ENCODE peak calls at places on chromosomes 3 and 15, in ten cellular contexts. One of them, this sample, is unnamed.

GRCh38 chr3:113663324-113663750 is 33.1 kb downstream of the USF3 start:
- DNase-seq in body of pancreas: peak; percentile 22
- DNase-seq in iris pigment epithelial cell: no peak
- DNase-seq in activated CD8-positive, alpha-beta T cell treated with anti-CD3 and anti-CD28 coated beads, Interleukin-2, amount 10 ng/mL, durations not matched to agents 7 days and 5 days: no peak
- DNase-seq in globus pallidus: no peak
- DNase-seq in stomach: no peak
- DNase-seq in epithelial cell of esophagus: no peak
- DNase-seq in T-cell: no peak
- DNase-seq in CD4-positive, CD25-positive, alpha-beta regulatory T cell: no peak
- DNase-seq in COR-L47: no peak
- DNase-seq in this sample: no peak

GRCh38 chr15:85673326-85673725 is 121.4 kb downstream of the KLHL25 start:
- DNase-seq in iris pigment epithelial cell: no peak
- DNase-seq in activated CD8-positive, alpha-beta T cell treated with anti-CD3 and anti-CD28 coated beads, Interleukin-2, amount 10 ng/mL, durations not matched to agents 7 days and 5 days: no peak
- DNase-seq in body of pancreas: no peak
- DNase-seq in COR-L47: no peak
- DNase-seq in CD4-positive, CD25-positive, alpha-beta regulatory T cell: no peak
- DNase-seq in stomach: no peak
- DNase-seq in T-cell: no peak
- DNase-seq in globus pallidus: no peak
- DNase-seq in epithelial cell of esophagus: no peak
- DNase-seq in this sample: no peak

GRCh38 chr3:30231277-30232141 is 374.9 kb upstream of the TGFBR2 start:
- DNase-seq in CD4-positive, CD25-positive, alpha-beta regulatory T cell: no peak
- DNase-seq in activated CD8-positive, alpha-beta T cell treated with anti-CD3 and anti-CD28 coated beads, Interleukin-2, amount 10 ng/mL, durations not matched to agents 7 days and 5 days: no peak
- DNase-seq in body of pancreas: no peak
- DNase-seq in iris pigment epithelial cell: peak; percentile 66
- DNase-seq in COR-L47: no peak
- DNase-seq in stomach: no peak
- DNase-seq in globus pallidus: peak; percentile 44
- DNase-seq in T-cell: no peak
- DNase-seq in epithelial cell of esophagus: no peak
- DNase-seq in this sample: no peak

GRCh38 chr15:77633913-77634265 is 1.2 kb upstream of the LINGO1 start:
- DNase-seq in body of pancreas: peak; percentile 25
- DNase-seq in activated CD8-positive, alpha-beta T cell treated with anti-CD3 and anti-CD28 coated beads, Interleukin-2, amount 10 ng/mL, durations not matched to agents 7 days and 5 days: no peak
- DNase-seq in stomach: no peak
- DNase-seq in globus pallidus: no peak
- DNase-seq in COR-L47: no peak
- DNase-seq in CD4-positive, CD25-positive, alpha-beta regulatory T cell: no peak
- DNase-seq in T-cell: no peak
- DNase-seq in epithelial cell of esophagus: no peak
- DNase-seq in iris pigment epithelial cell: no peak
- DNase-seq in this sample: no peak

GRCh38 chr15:98727115-98728040 is 79.0 kb downstream of the IGF1R start:
- DNase-seq in globus pallidus: peak; percentile 26
- DNase-seq in COR-L47: no peak
- DNase-seq in stomach: peak; percentile 92
- DNase-seq in T-cell: no peak
- DNase-seq in epithelial cell of esophagus: peak; percentile 95
- DNase-seq in CD4-positive, CD25-positive, alpha-beta regulatory T cell: no peak
- DNase-seq in activated CD8-positive, alpha-beta T cell treated with anti-CD3 and anti-CD28 coated beads, Interleukin-2, amount 10 ng/mL, durations not matched to agents 7 days and 5 days: no peak
- DNase-seq in iris pigment epithelial cell: peak; percentile 99
- DNase-seq in body of pancreas: peak; percentile 79
- DNase-seq in this sample: peak; percentile 92

GRCh38 chr3:183108002-183108449 is 8.7 kb upstream of the MCCC1 start:
- DNase-seq in COR-L47: no peak
- DNase-seq in CD4-positive, CD25-positive, alpha-beta regulatory T cell: no peak
- DNase-seq in globus pallidus: no peak
- DNase-seq in body of pancreas: no peak
- DNase-seq in stomach: no peak
- DNase-seq in iris pigment epithelial cell: peak; percentile 29
- DNase-seq in T-cell: no peak
- DNase-seq in epithelial cell of esophagus: peak; percentile 43
- DNase-seq in activated CD8-positive, alpha-beta T cell treated with anti-CD3 and anti-CD28 coated beads, Interleukin-2, amount 10 ng/mL, durations not matched to agents 7 days and 5 days: no peak
- DNase-seq in this sample: no peak

GRCh38 chr15:69200773-69201745 is 40.6 kb downstream of the GLCE start:
- DNase-seq in iris pigment epithelial cell: no peak
- DNase-seq in epithelial cell of esophagus: no peak
- DNase-seq in activated CD8-positive, alpha-beta T cell treated with anti-CD3 and anti-CD28 coated beads, Interleukin-2, amount 10 ng/mL, durations not matched to agents 7 days and 5 days: no peak
- DNase-seq in body of pancreas: no peak
- DNase-seq in stomach: no peak
- DNase-seq in globus pallidus: peak; percentile 50
- DNase-seq in COR-L47: no peak
- DNase-seq in T-cell: no peak
- DNase-seq in CD4-positive, CD25-positive, alpha-beta regulatory T cell: no peak
- DNase-seq in this sample: no peak

GRCh38 chr3:77726509-77726908 is 686.6 kb downstream of the ROBO2 start:
- DNase-seq in T-cell: no peak
- DNase-seq in globus pallidus: no peak
- DNase-seq in COR-L47: no peak
- DNase-seq in CD4-positive, CD25-positive, alpha-beta regulatory T cell: no peak
- DNase-seq in body of pancreas: no peak
- DNase-seq in activated CD8-positive, alpha-beta T cell treated with anti-CD3 and anti-CD28 coated beads, Interleukin-2, amount 10 ng/mL, durations not matched to agents 7 days and 5 days: no peak
- DNase-seq in stomach: no peak
- DNase-seq in iris pigment epithelial cell: no peak
- DNase-seq in epithelial cell of esophagus: no peak
- DNase-seq in this sample: no peak

GRCh38 chr15:97030251-97030650 is 699.8 kb downstream of the NR2F2 start:
- DNase-seq in epithelial cell of esophagus: no peak
- DNase-seq in globus pallidus: no peak
- DNase-seq in body of pancreas: no peak
- DNase-seq in COR-L47: no peak
- DNase-seq in activated CD8-positive, alpha-beta T cell treated with anti-CD3 and anti-CD28 coated beads, Interleukin-2, amount 10 ng/mL, durations not matched to agents 7 days and 5 days: no peak
- DNase-seq in stomach: no peak
- DNase-seq in T-cell: no peak
- DNase-seq in CD4-positive, CD25-positive, alpha-beta regulatory T cell: no peak
- DNase-seq in iris pigment epithelial cell: no peak
- DNase-seq in this sample: no peak

GRCh38 chr15:47331796-47332480 is 385.4 kb upstream of the SEMA6D start:
- DNase-seq in COR-L47: no peak
- DNase-seq in body of pancreas: no peak
- DNase-seq in T-cell: no peak
- DNase-seq in iris pigment epithelial cell: peak; percentile 73
- DNase-seq in activated CD8-positive, alpha-beta T cell treated with anti-CD3 and anti-CD28 coated beads, Interleukin-2, amount 10 ng/mL, durations not matched to agents 7 days and 5 days: no peak
- DNase-seq in stomach: no peak
- DNase-seq in CD4-positive, CD25-positive, alpha-beta regulatory T cell: no peak
- DNase-seq in epithelial cell of esophagus: peak; percentile 84
- DNase-seq in globus pallidus: no peak
- DNase-seq in this sample: no peak

GRCh38 chr3:192481638-192482037 is 245.7 kb downstream of the FGF12 start:
- DNase-seq in globus pallidus: no peak
- DNase-seq in activated CD8-positive, alpha-beta T cell treated with anti-CD3 and anti-CD28 coated beads, Interleukin-2, amount 10 ng/mL, durations not matched to agents 7 days and 5 days: no peak
- DNase-seq in COR-L47: no peak
- DNase-seq in epithelial cell of esophagus: peak; percentile 53
- DNase-seq in body of pancreas: no peak
- DNase-seq in iris pigment epithelial cell: peak; percentile 85
- DNase-seq in stomach: no peak
- DNase-seq in CD4-positive, CD25-positive, alpha-beta regulatory T cell: no peak
- DNase-seq in T-cell: no peak
- DNase-seq in this sample: no peak

GRCh38 chr3:152667267-152667666 is 167.7 kb upstream of the P2RY1 start:
- DNase-seq in globus pallidus: no peak
- DNase-seq in CD4-positive, CD25-positive, alpha-beta regulatory T cell: no peak
- DNase-seq in iris pigment epithelial cell: no peak
- DNase-seq in epithelial cell of esophagus: no peak
- DNase-seq in T-cell: no peak
- DNase-seq in stomach: no peak
- DNase-seq in activated CD8-positive, alpha-beta T cell treated with anti-CD3 and anti-CD28 coated beads, Interleukin-2, amount 10 ng/mL, durations not matched to agents 7 days and 5 days: no peak
- DNase-seq in COR-L47: no peak
- DNase-seq in body of pancreas: no peak
- DNase-seq in this sample: no peak

GRCh38 chr3:27133062-27133461 is 236.1 kb downstream of the NEK10 start:
- DNase-seq in activated CD8-positive, alpha-beta T cell treated with anti-CD3 and anti-CD28 coated beads, Interleukin-2, amount 10 ng/mL, durations not matched to agents 7 days and 5 days: no peak
- DNase-seq in CD4-positive, CD25-positive, alpha-beta regulatory T cell: no peak
- DNase-seq in epithelial cell of esophagus: peak; percentile 7
- DNase-seq in T-cell: no peak
- DNase-seq in COR-L47: no peak
- DNase-seq in stomach: no peak
- DNase-seq in globus pallidus: no peak
- DNase-seq in body of pancreas: no peak
- DNase-seq in iris pigment epithelial cell: no peak
- DNase-seq in this sample: no peak

GRCh38 chr3:126300001-126300760 is 57.0 kb downstream of the KLF15 start:
- DNase-seq in CD4-positive, CD25-positive, alpha-beta regulatory T cell: no peak
- DNase-seq in body of pancreas: no peak
- DNase-seq in globus pallidus: no peak
- DNase-seq in COR-L47: no peak
- DNase-seq in epithelial cell of esophagus: no peak
- DNase-seq in T-cell: no peak
- DNase-seq in iris pigment epithelial cell: no peak
- DNase-seq in activated CD8-positive, alpha-beta T cell treated with anti-CD3 and anti-CD28 coated beads, Interleukin-2, amount 10 ng/mL, durations not matched to agents 7 days and 5 days: no peak
- DNase-seq in stomach: no peak
- DNase-seq in this sample: no peak

GRCh38 chr3:3134750-3135448 is 8.2 kb downstream of the TRNT1 start:
- DNase-seq in body of pancreas: no peak
- DNase-seq in CD4-positive, CD25-positive, alpha-beta regulatory T cell: no peak
- DNase-seq in COR-L47: no peak
- DNase-seq in epithelial cell of esophagus: peak; percentile 36
- DNase-seq in globus pallidus: no peak
- DNase-seq in activated CD8-positive, alpha-beta T cell treated with anti-CD3 and anti-CD28 coated beads, Interleukin-2, amount 10 ng/mL, durations not matched to agents 7 days and 5 days: no peak
- DNase-seq in iris pigment epithelial cell: peak; percentile 64
- DNase-seq in T-cell: no peak
- DNase-seq in stomach: no peak
- DNase-seq in this sample: no peak

GRCh38 chr3:66312039-66312438 is 91.2 kb downstream of the SLC25A26 start:
- DNase-seq in epithelial cell of esophagus: no peak
- DNase-seq in body of pancreas: no peak
- DNase-seq in CD4-positive, CD25-positive, alpha-beta regulatory T cell: peak; percentile 58
- DNase-seq in globus pallidus: no peak
- DNase-seq in stomach: no peak
- DNase-seq in COR-L47: no peak
- DNase-seq in T-cell: peak; percentile 34
- DNase-seq in iris pigment epithelial cell: no peak
- DNase-seq in activated CD8-positive, alpha-beta T cell treated with anti-CD3 and anti-CD28 coated beads, Interleukin-2, amount 10 ng/mL, durations not matched to agents 7 days and 5 days: peak; percentile 24
- DNase-seq in this sample: no peak

GRCh38 chr15:37951999-37952398 is 17.6 kb downstream of the TMCO5A start:
- DNase-seq in stomach: no peak
- DNase-seq in body of pancreas: no peak
- DNase-seq in COR-L47: no peak
- DNase-seq in epithelial cell of esophagus: no peak
- DNase-seq in globus pallidus: no peak
- DNase-seq in CD4-positive, CD25-positive, alpha-beta regulatory T cell: no peak
- DNase-seq in iris pigment epithelial cell: no peak
- DNase-seq in T-cell: no peak
- DNase-seq in activated CD8-positive, alpha-beta T cell treated with anti-CD3 and anti-CD28 coated beads, Interleukin-2, amount 10 ng/mL, durations not matched to agents 7 days and 5 days: no peak
- DNase-seq in this sample: no peak

GRCh38 chr15:90101130-90101968 is 919 bp downstream of the IDH2 start:
- DNase-seq in COR-L47: peak; percentile 42
- DNase-seq in CD4-positive, CD25-positive, alpha-beta regulatory T cell: peak; percentile 60
- DNase-seq in stomach: peak; percentile 55
- DNase-seq in body of pancreas: peak; percentile 63
- DNase-seq in iris pigment epithelial cell: no peak
- DNase-seq in activated CD8-positive, alpha-beta T cell treated with anti-CD3 and anti-CD28 coated beads, Interleukin-2, amount 10 ng/mL, durations not matched to agents 7 days and 5 days: peak; percentile 58
- DNase-seq in epithelial cell of esophagus: no peak
- DNase-seq in globus pallidus: peak; percentile 83
- DNase-seq in T-cell: peak; percentile 25
- DNase-seq in this sample: peak; percentile 64

This sample was measured in ureter.